ENCODE peak calls at places on chromosomes 7 and 10, in ten cellular contexts. J, Y, Z, Q, B, K, L, V, E and H are unnamed samples. For H3K4me1, the result is how much of the 10 kb centered on the place peaks cover.

GRCh38 chr7:75596727-75597614 is 104.9 kb downstream of the SPDYE5 start:
- DNase-seq in E (no peak), L (no peak), V (no peak), J (peak), Q (peak), Z (no peak), Y (no peak), K (no peak), B (no peak), H (no peak)

GRCh38 chr7:4715385-4715770 is 33.3 kb downstream of the FOXK1 start:
- DNase-seq in K (peak), B (no peak), Z (peak), Y (peak), J (peak), V (peak), L (peak), Q (peak), E (no peak), H (peak)

GRCh38 chr10:58508316-58508715 is 4.4 kb upstream of the BICC1 start:
- DNase-seq in B (no peak), Y (no peak), L (no peak), Z (no peak), J (peak), E (no peak), V (no peak), Q (peak), K (no peak), H (no peak)

GRCh38 chr10:80590585-80591125 is 53.0 kb downstream of the SH2D4B start:
- DNase-seq in B (no peak), J (peak), K (no peak), L (no peak), E (no peak), Z (no peak), V (no peak), Y (no peak), Q (no peak), H (no peak)

GRCh38 chr7:100173806-100174495 is 3.2 kb downstream of the GPC2 start:
- DNase-seq in V (no peak), B (no peak), L (no peak), Y (no peak), Z (no peak), K (no peak), Q (no peak), E (no peak), J (no peak), H (no peak)

GRCh38 chr7:50449501-50449880 is 659 bp downstream of the FIGNL1 start:
- DNase-seq in B (no peak), K (no peak), V (no peak), J (no peak), Y (no peak), Q (no peak), Z (no peak), E (no peak), L (no peak), H (no peak)

GRCh38 chr10:45373783-45374450 is at the start of gene ALOX5:
- DNase-seq in V (no peak), B (no peak), Q (no peak), E (peak), L (peak), Y (peak), J (no peak), K (peak), Z (peak), H (peak)

GRCh38 chr7:155660059-155660757 is 15.7 kb downstream of the RBM33 start:
- DNase-seq in Q (peak), Y (no peak), E (no peak), V (no peak), B (no peak), J (peak), Z (no peak), L (no peak), K (no peak), H (no peak)

GRCh38 chr10:96124230-96125141 is 5.6 kb upstream of the ZNF518A start:
- DNase-seq in J (peak), B (no peak), Y (no peak), L (no peak), K (peak), Q (peak), V (no peak), E (no peak), Z (peak), H (no peak)

GRCh38 chr7:28565990-28566389 is 153.7 kb downstream of the CREB5 start:
- DNase-seq in V (no peak), Y (no peak), B (no peak), Q (no peak), L (no peak), K (no peak), J (no peak), Z (no peak), E (no peak), H (no peak)

GRCh38 chr7:146116452-146117219 is at the start of gene CNTNAP2:
- DNase-seq in E (no peak), Z (no peak), Q (peak), J (no peak), B (no peak), V (no peak), L (peak), Y (peak), K (peak), H (peak)

GRCh38 chr7:101436857-101437576 is 74.3 kb downstream of the COL26A1 start:
- DNase-seq in V (no peak), B (no peak), Z (no peak), J (no peak), E (no peak), Y (peak), Q (no peak), L (no peak), K (no peak), H (no peak)

GRCh38 chr7:155722936-155723335 is 78.5 kb downstream of the RBM33 start:
- DNase-seq in J (no peak), Q (no peak), E (no peak), Z (no peak), K (no peak), L (no peak), V (no peak), Y (no peak), B (no peak), H (no peak)

GRCh38 chr7:74579800-74580685 is 77.5 kb upstream of the GTF2I start:
- DNase-seq in Z (peak), Y (no peak), E (no peak), L (peak), J (peak), K (peak), B (no peak), Q (peak), V (no peak), H (no peak)

GRCh38 chr10:92822060-92822634 is 26.2 kb upstream of the EXOC6 start:
- DNase-seq in J (peak), L (no peak), K (no peak), Y (no peak), B (no peak), V (no peak), E (no peak), Z (no peak), Q (peak), H (no peak)

GRCh38 chr7:2197436-2198155 is 35.1 kb downstream of the MAD1L1 start:
- DNase-seq in Q (no peak), J (no peak), Y (no peak), B (no peak), Z (no peak), V (no peak), K (no peak), E (no peak), L (no peak), H (no peak)

GRCh38 chr10:128087884-128088695 is 38.1 kb downstream of the MKI67 start:
- DNase-seq in J (peak), B (no peak), Q (no peak), K (no peak), E (no peak), L (no peak), Y (no peak), V (no peak), Z (no peak), H (no peak)

GRCh38 chr10:98425511-98426352 is 10.8 kb upstream of the PYROXD2 start:
- DNase-seq in B (no peak), V (peak), J (peak), E (peak), K (peak), Z (no peak), Q (no peak), L (no peak), Y (no peak), H (no peak)

GRCh38 chr10:79431891-79432831 is 13.3 kb downstream of the ZCCHC24 start:
- DNase-seq in Z (no peak), K (no peak), Q (peak), L (peak), Y (no peak), B (no peak), E (no peak), V (peak), J (no peak), H (peak)

GRCh38 chr10:5493698-5494097 is 5.7 kb downstream of the CALML5 start:
- DNase-seq in Z (no peak), E (no peak), Q (no peak), V (no peak), L (no peak), B (no peak), J (no peak), K (no peak), Y (no peak), H (no peak)

GRCh38 chr7:71264005-71264404 is 132.1 kb downstream of the GALNT17 start:
- DNase-seq in Q (no peak), B (no peak), J (no peak), V (no peak), Y (no peak), K (peak), Z (no peak), L (no peak), E (no peak), H (no peak)

GRCh38 chr7:143892527-143893300 is 9.3 kb downstream of the TCAF1 start:
- DNase-seq in E (no peak), K (peak), B (no peak), Y (no peak), J (peak), Q (peak), V (no peak), Z (no peak), L (no peak), H (no peak)

GRCh38 chr10:16565604-16566003 is 43.9 kb upstream of the C1QL3 start:
- DNase-seq in Z (no peak), J (no peak), V (no peak), K (no peak), E (no peak), Q (no peak), Y (no peak), L (no peak), B (no peak), H (no peak)

GRCh38 chr10:62441953-62442352 is 67.8 kb downstream of the ZNF365 start:
- DNase-seq in B (no peak), Z (no peak), K (peak), E (no peak), Y (no peak), J (no peak), L (no peak), V (no peak), Q (no peak), H (no peak)

GRCh38 chr10:48625013-48625412 is 20.1 kb upstream of the ARHGAP22 start:
- DNase-seq in E (no peak), V (no peak), B (no peak), K (no peak), L (no peak), Z (no peak), Y (no peak), Q (peak), J (peak), H (no peak)

GRCh38 chr10:27815261-27815660 is 69.6 kb upstream of the MKX start:
- DNase-seq in L (no peak), Q (peak), K (no peak), V (no peak), E (no peak), Z (no peak), Y (no peak), B (no peak), J (no peak), H (no peak)

GRCh38 chr7:151509670-151510333 is 9.9 kb downstream of the RHEB start:
- DNase-seq in J (no peak), V (no peak), K (no peak), Z (no peak), L (no peak), Y (no peak), Q (no peak), B (no peak), E (no peak), H (no peak)

GRCh38 chr7:151512353-151512752 is 7.3 kb downstream of the RHEB start:
- DNase-seq in K (no peak), E (no peak), L (no peak), B (no peak), J (no peak), Y (no peak), Q (no peak), Z (no peak), V (no peak), H (no peak)

GRCh38 chr7:151514461-151515396 is 5.0 kb downstream of the RHEB start:
- DNase-seq in E (no peak), K (no peak), L (no peak), J (no peak), B (no peak), V (no peak), Y (no peak), Z (no peak), Q (no peak), H (no peak)

GRCh38 chr7:151511946-151512345 is 7.7 kb downstream of the RHEB start:
- DNase-seq in V (no peak), Y (no peak), Q (no peak), J (no peak), E (no peak), K (no peak), L (no peak), B (no peak), Z (no peak), H (no peak)

GRCh38 chr7:151511270-151511669 is 8.4 kb downstream of the RHEB start:
- DNase-seq in Q (no peak), L (no peak), J (no peak), E (no peak), V (no peak), Y (no peak), K (no peak), B (no peak), Z (no peak), H (no peak)
- H3K4me1 ChIP-seq in Q (under half), L (under half), J (under half), E (under half), V (half or more), Y (half or more), K (under half), B (under half), Z (half or more), H (half or more)

GRCh38 chr10:2278391-2278790 is 541.1 kb upstream of the ADARB2 start:
- DNase-seq in Q (no peak), K (no peak), Y (no peak), B (no peak), V (no peak), E (no peak), Z (no peak), J (no peak), L (no peak), H (no peak)
- H3K4me1 ChIP-seq in Q (under half), K (under half), Y (under half), B (under half), V (under half), E (under half), Z (under half), J (under half), L (under half), H (under half)

GRCh38 chr10:123143162-123143824 is 4.6 kb upstream of the HMX2 start:
- DNase-seq in Y (no peak), Q (no peak), K (no peak), E (no peak), B (no peak), Z (no peak), V (no peak), L (no peak), J (no peak), H (no peak)

GRCh38 chr10:123143825-123144168 is 4.1 kb upstream of the HMX2 start:
- DNase-seq in L (no peak), Z (no peak), K (no peak), Q (no peak), Y (no peak), V (no peak), E (no peak), B (no peak), J (no peak), H (no peak)

GRCh38 chr10:123146013-123146891 is 1.7 kb upstream of the HMX2 start:
- DNase-seq in Z (no peak), B (no peak), Y (no peak), V (no peak), E (no peak), L (no peak), J (no peak), K (no peak), Q (no peak), H (no peak)

GRCh38 chr10:123145542-123146012 is 2.4 kb upstream of the HMX2 start:
- DNase-seq in B (no peak), E (no peak), L (no peak), J (no peak), Y (no peak), V (no peak), Q (no peak), Z (no peak), K (no peak), H (no peak)

GRCh38 chr10:123144697-123145541 is 3.0 kb upstream of the HMX2 start:
- DNase-seq in V (no peak), Z (no peak), J (peak), B (no peak), Q (no peak), Y (no peak), E (no peak), L (no peak), K (no peak), H (no peak)
- H3K4me1 ChIP-seq in V (under half), Z (under half), J (under half), B (half or more), Q (under half), Y (under half), E (half or more), L (under half), K (under half), H (under half)

GRCh38 chr10:3487228-3487627 is 297.8 kb downstream of the KLF6 start:
- DNase-seq in Y (no peak), B (no peak), V (no peak), K (no peak), L (no peak), Q (no peak), Z (no peak), E (no peak), J (no peak), H (no peak)

GRCh38 chr10:3482200-3482993 is 302.6 kb downstream of the KLF6 start:
- DNase-seq in Q (peak), V (peak), E (no peak), Z (no peak), B (no peak), J (peak), Y (peak), K (peak), L (no peak), H (peak)

GRCh38 chr10:3484306-3485187 is 300.5 kb downstream of the KLF6 start:
- DNase-seq in J (no peak), B (no peak), Y (no peak), V (no peak), L (no peak), Q (peak), Z (no peak), K (peak), E (no peak), H (no peak)

GRCh38 chr10:3485287-3485686 is 299.7 kb downstream of the KLF6 start:
- DNase-seq in Q (no peak), K (no peak), E (no peak), Y (no peak), V (no peak), B (no peak), Z (no peak), J (no peak), L (no peak), H (no peak)

DNA sequence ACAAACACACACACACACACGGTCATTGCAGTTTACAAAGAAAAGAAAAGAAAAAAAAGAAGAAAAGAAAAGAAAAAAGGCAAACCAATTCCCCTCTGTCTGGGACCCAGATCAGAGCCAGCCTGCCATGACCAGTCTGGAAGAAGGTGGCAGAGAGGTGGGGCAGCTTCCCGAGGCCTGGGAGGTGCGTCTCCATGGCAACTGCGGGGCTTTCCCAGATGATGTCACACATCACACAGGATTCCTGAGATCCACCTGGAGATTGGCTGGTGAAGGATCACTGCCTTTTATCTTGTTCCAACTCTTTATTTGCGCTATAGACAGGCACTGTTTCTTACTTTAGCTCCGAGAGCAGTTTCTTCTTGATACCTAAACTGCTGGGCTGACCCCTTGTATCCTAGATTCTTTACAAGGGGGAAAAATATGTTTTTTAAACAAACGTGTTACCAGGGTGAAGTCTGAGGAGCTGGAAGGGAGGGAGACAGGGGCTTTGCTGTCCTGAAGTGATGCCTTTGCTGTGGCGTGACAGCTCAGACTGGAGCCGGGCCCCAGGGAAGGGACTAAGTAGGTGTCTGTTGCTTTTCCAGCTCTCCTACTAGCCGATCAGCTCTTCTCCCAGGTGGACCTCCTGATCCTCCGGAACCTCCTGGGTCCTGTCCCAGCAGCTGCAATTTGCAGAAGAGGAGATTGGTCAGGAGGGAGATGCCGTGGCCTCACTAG is 298.5 kb downstream of the KLF6 start:
- DNase-seq in Q (peak), E (no peak), J (peak), Y (no peak), V (no peak), K (no peak), Z (peak), B (no peak), L (no peak), H (no peak)
- H3K4me1 ChIP-seq in Q (under half), E (under half), J (under half), Y (under half), V (under half), K (under half), Z (under half), B (under half), L (under half), H (under half)